ENCODE peak calls at places on chromosomes 4 and X, in five cellular contexts. One of them, this sample, is unnamed.
A peak's percentile ranks its signal among the peaks of the same experiment; 100 is the strongest.

GRCh38 chr4:105895324-105895608 is at the start of gene NPNT:
- DNase-seq in IMR-90: no peak
- DNase-seq in mesendoderm: no peak
- DNase-seq in neuronal stem cell: no peak
- DNase-seq in H1: no peak
- DNase-seq in this sample: peak; percentile 44

GRCh38 chrX:71616672-71617529 is 1.4 kb downstream of the CXCR3 start:
- DNase-seq in H1: no peak
- DNase-seq in IMR-90: no peak
- DNase-seq in mesendoderm: peak; percentile 13
- DNase-seq in neuronal stem cell: no peak
- DNase-seq in this sample: peak; percentile 39

GRCh38 chr4:151184523-151185458 is 85.4 kb downstream of the RPS3A start:
- DNase-seq in H1: no peak
- DNase-seq in IMR-90: peak; percentile 89
- DNase-seq in mesendoderm: peak; percentile 18
- DNase-seq in neuronal stem cell: no peak
- DNase-seq in this sample: no peak

GRCh38 chrX:22349116-22349515 is 76.4 kb downstream of the CBLL2 start:
- DNase-seq in IMR-90: peak; percentile 29
- DNase-seq in H1: no peak
- DNase-seq in mesendoderm: no peak
- DNase-seq in neuronal stem cell: no peak
- DNase-seq in this sample: no peak

GRCh38 chr4:98642991-98643426 is 15.4 kb downstream of the TSPAN5 start:
- DNase-seq in IMR-90: peak; percentile 89
- DNase-seq in H1: no peak
- DNase-seq in mesendoderm: no peak
- DNase-seq in neuronal stem cell: no peak
- DNase-seq in this sample: no peak

GRCh38 chr4:56049428-56050212 is 100.9 kb downstream of the CEP135 start:
- DNase-seq in H1: peak; percentile 80
- DNase-seq in mesendoderm: peak; percentile 86
- DNase-seq in IMR-90: no peak
- DNase-seq in neuronal stem cell: peak; percentile 43
- DNase-seq in this sample: peak; percentile 69

GRCh38 chr4:27789768-27790167 is 929.1 kb downstream of the STIM2 start:
- DNase-seq in IMR-90: peak; percentile 5
- DNase-seq in mesendoderm: no peak
- DNase-seq in H1: no peak
- DNase-seq in neuronal stem cell: no peak
- DNase-seq in this sample: no peak

GRCh38 chr4:139594591-139595185 is 38.7 kb upstream of the SETD7 start:
- DNase-seq in neuronal stem cell: no peak
- DNase-seq in H1: no peak
- DNase-seq in IMR-90: no peak
- DNase-seq in mesendoderm: no peak
- DNase-seq in this sample: no peak

GRCh38 chr4:10178763-10179162 is 62.2 kb upstream of the WDR1 start:
- DNase-seq in neuronal stem cell: no peak
- DNase-seq in IMR-90: no peak
- DNase-seq in H1: no peak
- DNase-seq in mesendoderm: no peak
- DNase-seq in this sample: no peak

DNA sequence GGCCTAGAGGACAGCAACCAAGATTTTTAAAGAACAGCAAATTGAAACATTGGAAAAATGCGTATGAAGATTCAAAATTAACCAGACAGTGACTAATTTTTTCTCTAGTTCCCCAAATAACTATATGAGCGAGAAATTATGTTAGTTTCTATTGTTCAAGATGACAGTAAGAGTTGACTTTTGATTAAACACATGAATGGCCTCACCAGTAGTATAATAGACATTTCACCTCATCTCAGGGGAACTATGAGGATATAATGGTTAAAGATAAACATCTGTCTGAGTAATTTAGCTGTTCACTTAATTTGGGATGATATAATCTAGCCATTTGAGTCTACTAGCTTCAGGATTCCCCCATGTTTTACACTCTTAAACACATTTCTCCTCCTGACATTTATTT is 380.9 kb upstream of the NWD2 start:
- DNase-seq in mesendoderm: no peak
- DNase-seq in IMR-90: no peak
- DNase-seq in H1: no peak
- DNase-seq in neuronal stem cell: no peak
- DNase-seq in this sample: no peak
- H3K4ac ChIP-seq in mesendoderm: no peak overlapping the region
- H3K4ac ChIP-seq in IMR-90: no peak overlapping the region
- H3K4ac ChIP-seq in H1: no peak overlapping the region
- H3K4ac ChIP-seq in neuronal stem cell: no peak overlapping the region
- H3K4ac ChIP-seq in this sample: no peak overlapping the region

GRCh38 chrX:49187028-49187394 is 838 bp upstream of the PRICKLE3 start:
- DNase-seq in IMR-90: no peak
- DNase-seq in mesendoderm: peak; percentile 39
- DNase-seq in neuronal stem cell: no peak
- DNase-seq in H1: peak; percentile 48
- DNase-seq in this sample: no peak

GRCh38 chrX:49184294-49185061 is 1.7 kb downstream of the PRICKLE3 start:
- DNase-seq in IMR-90: peak; percentile 83
- DNase-seq in neuronal stem cell: peak; percentile 87
- DNase-seq in mesendoderm: peak; percentile 97
- DNase-seq in H1: peak; percentile 94
- DNase-seq in this sample: peak; percentile 94

GRCh38 chrX:49183701-49184281 is 2.4 kb downstream of the PRICKLE3 start:
- DNase-seq in mesendoderm: no peak
- DNase-seq in neuronal stem cell: no peak
- DNase-seq in IMR-90: no peak
- DNase-seq in H1: no peak
- DNase-seq in this sample: no peak

GRCh38 chrX:49186125-49187027 is at the start of gene PRICKLE3:
- DNase-seq in neuronal stem cell: no peak
- DNase-seq in H1: peak; percentile 84
- DNase-seq in IMR-90: peak; percentile 29
- DNase-seq in mesendoderm: peak; percentile 82
- DNase-seq in this sample: peak; percentile 84

DNA sequence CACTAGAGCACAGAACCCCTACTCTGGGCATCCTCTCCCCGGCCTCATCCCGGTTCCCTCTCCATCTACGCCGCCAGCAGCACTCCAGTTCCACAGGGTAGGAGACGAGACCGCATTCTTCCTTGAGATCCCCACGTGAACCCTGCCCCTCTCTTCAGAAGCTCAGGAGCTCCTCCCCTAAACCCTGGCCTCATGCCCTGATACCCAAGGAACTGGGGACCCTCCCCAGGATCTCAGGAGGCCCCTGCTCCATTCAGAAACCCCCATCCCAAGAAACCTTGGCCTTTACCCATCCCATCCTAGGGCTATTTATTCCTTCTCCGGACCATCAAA is 1.1 kb downstream of the PRICKLE3 start:
- DNase-seq in neuronal stem cell: no peak
- DNase-seq in mesendoderm: no peak
- DNase-seq in H1: no peak
- DNase-seq in IMR-90: no peak
- DNase-seq in this sample: no peak
- H3K4ac ChIP-seq in neuronal stem cell: no peak overlapping the region
- H3K4ac ChIP-seq in mesendoderm: no peak overlapping the region
- H3K4ac ChIP-seq in H1: no peak overlapping the region
- H3K4ac ChIP-seq in IMR-90: peak overlapping the region; percentile 35
- H3K4ac ChIP-seq in this sample: no peak overlapping the region

DNA sequence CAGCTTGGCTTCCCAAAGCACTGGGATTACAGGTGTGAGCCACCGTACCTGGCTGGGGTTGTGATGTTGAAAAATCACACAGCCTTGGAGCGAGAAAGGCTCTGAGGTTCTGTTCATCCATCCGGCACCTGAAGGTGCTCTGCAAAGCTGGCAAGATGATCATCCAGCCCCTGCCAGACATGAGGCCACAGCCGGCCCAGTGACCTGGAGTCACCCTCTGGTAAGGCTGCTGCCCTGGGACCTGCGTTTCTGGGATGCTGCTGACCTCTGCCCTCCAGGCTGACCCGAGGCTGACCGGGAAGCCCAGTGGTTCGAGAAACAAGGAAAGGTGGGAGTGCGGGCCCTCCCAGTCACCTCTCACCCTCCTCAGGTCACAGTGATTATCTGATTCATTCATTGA is 13.5 kb upstream of the WFS1 start:
- DNase-seq in IMR-90: no peak
- DNase-seq in neuronal stem cell: no peak
- DNase-seq in mesendoderm: no peak
- DNase-seq in H1: no peak
- DNase-seq in this sample: no peak
- H3K4ac ChIP-seq in IMR-90: no peak overlapping the region
- H3K4ac ChIP-seq in neuronal stem cell: no peak overlapping the region
- H3K4ac ChIP-seq in mesendoderm: no peak overlapping the region
- H3K4ac ChIP-seq in H1: no peak overlapping the region
- H3K4ac ChIP-seq in this sample: no peak overlapping the region

GRCh38 chr4:158313566-158313965 is 103.3 kb downstream of the TMEM144 start:
- DNase-seq in neuronal stem cell: no peak
- DNase-seq in IMR-90: peak; percentile 47
- DNase-seq in H1: no peak
- DNase-seq in mesendoderm: no peak
- DNase-seq in this sample: no peak
- H3K4ac ChIP-seq in neuronal stem cell: no peak overlapping the region
- H3K4ac ChIP-seq in IMR-90: peak overlapping the region; percentile 99
- H3K4ac ChIP-seq in H1: no peak overlapping the region
- H3K4ac ChIP-seq in mesendoderm: no peak overlapping the region
- H3K4ac ChIP-seq in this sample: no peak overlapping the region

GRCh38 chr4:47899639-47900038 is 14.7 kb downstream of the NFXL1 start:
- DNase-seq in H1: no peak
- DNase-seq in IMR-90: no peak
- DNase-seq in mesendoderm: no peak
- DNase-seq in neuronal stem cell: no peak
- DNase-seq in this sample: no peak
- H3K4ac ChIP-seq in H1: no peak overlapping the region
- H3K4ac ChIP-seq in IMR-90: no peak overlapping the region
- H3K4ac ChIP-seq in mesendoderm: no peak overlapping the region
- H3K4ac ChIP-seq in neuronal stem cell: no peak overlapping the region
- H3K4ac ChIP-seq in this sample: no peak overlapping the region

DNA sequence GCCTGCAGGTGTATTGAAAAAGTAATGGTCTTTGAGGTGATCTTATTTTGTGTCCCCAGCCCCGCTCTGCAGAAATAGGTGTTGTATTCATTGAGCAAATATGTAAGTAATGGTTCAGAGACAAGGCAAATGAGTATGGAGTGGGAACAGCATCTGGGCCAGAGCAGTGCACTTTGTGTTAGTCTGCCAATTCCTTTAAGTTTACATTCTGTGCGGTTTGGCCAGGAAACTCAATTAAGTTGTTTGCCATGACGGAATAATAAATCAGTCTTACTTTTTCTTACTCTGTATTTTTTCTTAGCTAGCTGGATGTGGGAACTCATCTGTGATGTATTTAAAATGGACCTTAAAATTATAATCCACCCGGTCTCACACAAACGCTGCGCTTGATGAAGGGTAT is 12.6 kb downstream of the DCLK2 start:
- DNase-seq in neuronal stem cell: no peak
- DNase-seq in IMR-90: peak; percentile 77
- DNase-seq in mesendoderm: no peak
- DNase-seq in H1: no peak
- DNase-seq in this sample: no peak
- H3K4ac ChIP-seq in neuronal stem cell: no peak overlapping the region
- H3K4ac ChIP-seq in IMR-90: no peak overlapping the region
- H3K4ac ChIP-seq in mesendoderm: no peak overlapping the region
- H3K4ac ChIP-seq in H1: no peak overlapping the region
- H3K4ac ChIP-seq in this sample: no peak overlapping the region

GRCh38 chrX:94908648-94909047 is 1234.6 kb downstream of the FAM133A start:
- DNase-seq in mesendoderm: no peak
- DNase-seq in H1: no peak
- DNase-seq in IMR-90: no peak
- DNase-seq in neuronal stem cell: no peak
- DNase-seq in this sample: no peak

DNA sequence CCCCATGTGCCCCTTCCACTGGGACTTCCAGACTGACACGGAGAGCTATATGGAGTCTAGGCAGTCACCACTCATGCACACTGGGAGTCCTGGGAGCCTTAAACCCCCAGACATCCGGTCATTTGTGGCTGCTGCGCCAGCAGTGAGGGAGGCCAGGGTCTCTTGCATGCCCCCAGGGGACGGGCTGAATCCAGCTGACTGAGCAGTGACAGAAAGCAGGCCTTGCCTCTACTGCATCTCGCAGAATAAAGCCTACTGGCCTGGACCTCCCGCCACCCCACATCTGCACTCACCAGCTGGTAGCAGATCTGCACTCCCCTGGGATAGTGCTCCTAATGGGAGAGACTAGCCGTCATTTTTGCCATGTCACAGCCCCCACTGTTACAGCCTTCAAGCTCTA is 1234.2 kb downstream of the FAM133A start:
- DNase-seq in mesendoderm: no peak
- DNase-seq in neuronal stem cell: no peak
- DNase-seq in H1: no peak
- DNase-seq in IMR-90: no peak
- DNase-seq in this sample: no peak
- H3K4ac ChIP-seq in mesendoderm: no peak overlapping the region
- H3K4ac ChIP-seq in neuronal stem cell: no peak overlapping the region
- H3K4ac ChIP-seq in H1: no peak overlapping the region
- H3K4ac ChIP-seq in IMR-90: no peak overlapping the region
- H3K4ac ChIP-seq in this sample: no peak overlapping the region

DNA sequence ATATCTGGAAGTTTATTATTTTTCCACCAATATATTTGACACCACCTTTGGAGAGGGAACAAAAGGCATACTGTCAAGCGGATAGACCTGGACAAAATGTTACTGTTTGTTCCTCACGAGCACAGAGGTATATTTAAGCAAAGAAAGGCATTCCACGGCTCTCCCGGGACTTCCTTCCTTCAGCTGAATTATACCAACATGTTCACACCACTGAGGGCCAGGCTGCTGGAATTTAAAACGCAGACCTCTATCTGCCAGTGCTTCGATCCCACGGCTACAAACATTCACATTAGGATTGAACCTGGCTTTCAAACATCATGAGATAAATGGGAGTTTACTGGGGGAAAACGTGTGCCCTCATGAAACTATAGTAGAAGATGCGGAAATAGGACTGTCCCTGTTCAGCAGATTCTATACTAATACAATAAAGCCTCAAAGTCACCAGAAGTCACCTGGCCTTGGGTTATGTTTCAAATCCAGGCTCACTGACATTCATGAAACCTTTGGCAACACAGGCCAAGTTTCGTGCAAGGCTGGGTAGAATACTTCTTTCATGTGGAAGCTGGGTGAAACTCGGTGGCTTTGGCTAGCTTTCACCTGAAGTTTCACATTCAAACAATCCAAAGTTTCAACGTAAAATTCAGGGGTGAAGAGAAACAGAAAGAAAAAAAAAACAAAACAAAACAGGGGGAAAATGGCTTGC is 39.5 kb downstream of the SORBS2 start:
- DNase-seq in mesendoderm: no peak
- DNase-seq in IMR-90: no peak
- DNase-seq in H1: no peak
- DNase-seq in neuronal stem cell: no peak
- DNase-seq in this sample: no peak
- H3K4ac ChIP-seq in mesendoderm: no peak overlapping the region
- H3K4ac ChIP-seq in IMR-90: no peak overlapping the region
- H3K4ac ChIP-seq in H1: peak overlapping the region; percentile 58
- H3K4ac ChIP-seq in neuronal stem cell: no peak overlapping the region
- H3K4ac ChIP-seq in this sample: no peak overlapping the region

GRCh38 chr4:8315343-8316250 is 46.0 kb downstream of the HTRA3 start:
- DNase-seq in IMR-90: peak; percentile 89
- DNase-seq in mesendoderm: peak; percentile 81
- DNase-seq in neuronal stem cell: peak; percentile 70
- DNase-seq in H1: peak; percentile 58
- DNase-seq in this sample: peak; percentile 69
- H3K4ac ChIP-seq in IMR-90: peak overlapping the region; percentile 47
- H3K4ac ChIP-seq in mesendoderm: no peak overlapping the region
- H3K4ac ChIP-seq in neuronal stem cell: no peak overlapping the region
- H3K4ac ChIP-seq in H1: no peak overlapping the region
- H3K4ac ChIP-seq in this sample: no peak overlapping the region

GRCh38 chr4:67933038-67933437 is 30.3 kb downstream of the TMPRSS11A start:
- DNase-seq in IMR-90: no peak
- DNase-seq in neuronal stem cell: no peak
- DNase-seq in mesendoderm: no peak
- DNase-seq in H1: no peak
- DNase-seq in this sample: no peak
- H3K4ac ChIP-seq in IMR-90: no peak overlapping the region
- H3K4ac ChIP-seq in neuronal stem cell: no peak overlapping the region
- H3K4ac ChIP-seq in mesendoderm: no peak overlapping the region
- H3K4ac ChIP-seq in H1: no peak overlapping the region
- H3K4ac ChIP-seq in this sample: no peak overlapping the region

This sample was measured in H9.